ENCODE peak calls at places on chromosomes 11 and 22, in nine cellular contexts. One of them, this sample, is unnamed.

GRCh38 chr11:77091146-77091940 is 11.3 kb upstream of the OMP start:
- DNase-seq in NCI-H1092 treated with DMSO at 0.1 percent for 48 hours: peak
- DNase-seq in NCI-H1105: peak
- DNase-seq in GM23338: peak
- DNase-seq in activated CD4-positive, alpha-beta T cell treated with anti-CD3 and anti-CD28 coated beads, Interleukin-2, amount 10 ng/mL, durations not matched to agents 7 days and 5 days: peak
- DNase-seq in fibroblast of mammary gland: peak
- DNase-seq in HT1080: peak
- DNase-seq in frontal cortex: peak
- DNase-seq in NCI-H510A treated with DMSO at 0.1 percent for 48 hours: peak
- DNase-seq in this sample: peak

GRCh38 chr22:30397656-30398635 is 1.1 kb downstream of the SEC14L2 start:
- DNase-seq in NCI-H1092 treated with DMSO at 0.1 percent for 48 hours: no peak
- DNase-seq in NCI-H1105: no peak
- DNase-seq in GM23338: no peak
- DNase-seq in activated CD4-positive, alpha-beta T cell treated with anti-CD3 and anti-CD28 coated beads, Interleukin-2, amount 10 ng/mL, durations not matched to agents 7 days and 5 days: no peak
- DNase-seq in fibroblast of mammary gland: no peak
- DNase-seq in HT1080: no peak
- DNase-seq in frontal cortex: peak
- DNase-seq in NCI-H510A treated with DMSO at 0.1 percent for 48 hours: no peak
- DNase-seq in this sample: no peak

GRCh38 chr22:46560696-46561295 is 23.4 kb upstream of the CELSR1 start:
- DNase-seq in NCI-H1092 treated with DMSO at 0.1 percent for 48 hours: no peak
- DNase-seq in NCI-H1105: no peak
- DNase-seq in GM23338: no peak
- DNase-seq in activated CD4-positive, alpha-beta T cell treated with anti-CD3 and anti-CD28 coated beads, Interleukin-2, amount 10 ng/mL, durations not matched to agents 7 days and 5 days: no peak
- DNase-seq in fibroblast of mammary gland: no peak
- DNase-seq in HT1080: no peak
- DNase-seq in frontal cortex: no peak
- DNase-seq in NCI-H510A treated with DMSO at 0.1 percent for 48 hours: no peak
- DNase-seq in this sample: no peak

GRCh38 chr11:68130121-68130520 is 8.9 kb upstream of the CHKA start:
- DNase-seq in NCI-H1092 treated with DMSO at 0.1 percent for 48 hours: no peak
- DNase-seq in NCI-H1105: no peak
- DNase-seq in GM23338: no peak
- DNase-seq in activated CD4-positive, alpha-beta T cell treated with anti-CD3 and anti-CD28 coated beads, Interleukin-2, amount 10 ng/mL, durations not matched to agents 7 days and 5 days: no peak
- DNase-seq in fibroblast of mammary gland: no peak
- DNase-seq in HT1080: no peak
- DNase-seq in frontal cortex: no peak
- DNase-seq in NCI-H510A treated with DMSO at 0.1 percent for 48 hours: no peak
- DNase-seq in this sample: no peak

GRCh38 chr22:23774922-23775436 is 2.3 kb downstream of the MMP11 start:
- DNase-seq in NCI-H1092 treated with DMSO at 0.1 percent for 48 hours: no peak
- DNase-seq in NCI-H1105: no peak
- DNase-seq in GM23338: no peak
- DNase-seq in activated CD4-positive, alpha-beta T cell treated with anti-CD3 and anti-CD28 coated beads, Interleukin-2, amount 10 ng/mL, durations not matched to agents 7 days and 5 days: no peak
- DNase-seq in fibroblast of mammary gland: peak
- DNase-seq in HT1080: peak
- DNase-seq in frontal cortex: no peak
- DNase-seq in NCI-H510A treated with DMSO at 0.1 percent for 48 hours: no peak
- DNase-seq in this sample: no peak

GRCh38 chr11:57732661-57733060 is 8.6 kb upstream of the SELENOH start:
- DNase-seq in NCI-H1092 treated with DMSO at 0.1 percent for 48 hours: no peak
- DNase-seq in NCI-H1105: no peak
- DNase-seq in GM23338: no peak
- DNase-seq in activated CD4-positive, alpha-beta T cell treated with anti-CD3 and anti-CD28 coated beads, Interleukin-2, amount 10 ng/mL, durations not matched to agents 7 days and 5 days: no peak
- DNase-seq in fibroblast of mammary gland: no peak
- DNase-seq in HT1080: no peak
- DNase-seq in frontal cortex: no peak
- DNase-seq in NCI-H510A treated with DMSO at 0.1 percent for 48 hours: no peak
- DNase-seq in this sample: no peak

GRCh38 chr11:68775951-68776388 is 24.6 kb upstream of the TESMIN start:
- DNase-seq in NCI-H1092 treated with DMSO at 0.1 percent for 48 hours: no peak
- DNase-seq in NCI-H1105: no peak
- DNase-seq in GM23338: no peak
- DNase-seq in activated CD4-positive, alpha-beta T cell treated with anti-CD3 and anti-CD28 coated beads, Interleukin-2, amount 10 ng/mL, durations not matched to agents 7 days and 5 days: no peak
- DNase-seq in fibroblast of mammary gland: no peak
- DNase-seq in HT1080: no peak
- DNase-seq in frontal cortex: no peak
- DNase-seq in NCI-H510A treated with DMSO at 0.1 percent for 48 hours: no peak
- DNase-seq in this sample: no peak

GRCh38 chr11:44943118-44943517 is 7.6 kb downstream of the TP53I11 start:
- DNase-seq in NCI-H1092 treated with DMSO at 0.1 percent for 48 hours: peak
- DNase-seq in NCI-H1105: no peak
- DNase-seq in GM23338: no peak
- DNase-seq in activated CD4-positive, alpha-beta T cell treated with anti-CD3 and anti-CD28 coated beads, Interleukin-2, amount 10 ng/mL, durations not matched to agents 7 days and 5 days: no peak
- DNase-seq in fibroblast of mammary gland: no peak
- DNase-seq in HT1080: no peak
- DNase-seq in frontal cortex: no peak
- DNase-seq in NCI-H510A treated with DMSO at 0.1 percent for 48 hours: no peak
- DNase-seq in this sample: no peak

GRCh38 chr22:28139993-28140392 is 220.9 kb upstream of the PITPNB start:
- DNase-seq in NCI-H1092 treated with DMSO at 0.1 percent for 48 hours: no peak
- DNase-seq in NCI-H1105: no peak
- DNase-seq in GM23338: no peak
- DNase-seq in activated CD4-positive, alpha-beta T cell treated with anti-CD3 and anti-CD28 coated beads, Interleukin-2, amount 10 ng/mL, durations not matched to agents 7 days and 5 days: no peak
- DNase-seq in fibroblast of mammary gland: peak
- DNase-seq in HT1080: peak
- DNase-seq in frontal cortex: no peak
- DNase-seq in NCI-H510A treated with DMSO at 0.1 percent for 48 hours: no peak
- DNase-seq in this sample: no peak

GRCh38 chr11:44030276-44030932 is 17.4 kb upstream of the ACCSL start:
- DNase-seq in NCI-H1092 treated with DMSO at 0.1 percent for 48 hours: no peak
- DNase-seq in NCI-H1105: no peak
- DNase-seq in GM23338: peak
- DNase-seq in activated CD4-positive, alpha-beta T cell treated with anti-CD3 and anti-CD28 coated beads, Interleukin-2, amount 10 ng/mL, durations not matched to agents 7 days and 5 days: no peak
- DNase-seq in fibroblast of mammary gland: peak
- DNase-seq in HT1080: no peak
- DNase-seq in frontal cortex: no peak
- DNase-seq in NCI-H510A treated with DMSO at 0.1 percent for 48 hours: no peak
- DNase-seq in this sample: no peak

This sample was measured in T-cell.